ENCODE peak calls at places on chromosomes 1 and 21, in seven cellular contexts. One of them, this sample, is unnamed.

GRCh38 chr1:105100102-105100501 is 1350.4 kb downstream of the AMY1C start:
- DNase-seq in memory B cell: no peak
- DNase-seq in RKO: no peak
- DNase-seq in stimulated activated CD4-positive, alpha-beta T cell treated with anti-CD3 and anti-CD28 coated beads, Interleukin-1b, Interleukin-23, amount 100 ng/mL, for 24 hours: no peak
- DNase-seq in progenitor cell of endocrine pancreas: no peak
- DNase-seq in BE2C: no peak
- DNase-seq in IMR-90: no peak
- DNase-seq in this sample: no peak

GRCh38 chr1:182520746-182521145 is 68.3 kb downstream of the RNASEL start:
- DNase-seq in memory B cell: no peak
- DNase-seq in RKO: peak; percentile 22
- DNase-seq in stimulated activated CD4-positive, alpha-beta T cell treated with anti-CD3 and anti-CD28 coated beads, Interleukin-1b, Interleukin-23, amount 100 ng/mL, for 24 hours: no peak
- DNase-seq in progenitor cell of endocrine pancreas: no peak
- DNase-seq in BE2C: no peak
- DNase-seq in IMR-90: peak; percentile 26
- DNase-seq in this sample: no peak

GRCh38 chr21:17441370-17441769 is 71.5 kb upstream of the CXADR start:
- DNase-seq in memory B cell: no peak
- DNase-seq in RKO: no peak
- DNase-seq in stimulated activated CD4-positive, alpha-beta T cell treated with anti-CD3 and anti-CD28 coated beads, Interleukin-1b, Interleukin-23, amount 100 ng/mL, for 24 hours: no peak
- DNase-seq in progenitor cell of endocrine pancreas: no peak
- DNase-seq in BE2C: no peak
- DNase-seq in IMR-90: peak; percentile 42
- DNase-seq in this sample: no peak

GRCh38 chr1:19734472-19734999 is 65.2 kb downstream of the TMCO4 start:
- DNase-seq in memory B cell: no peak
- DNase-seq in RKO: no peak
- DNase-seq in stimulated activated CD4-positive, alpha-beta T cell treated with anti-CD3 and anti-CD28 coated beads, Interleukin-1b, Interleukin-23, amount 100 ng/mL, for 24 hours: no peak
- DNase-seq in progenitor cell of endocrine pancreas: no peak
- DNase-seq in BE2C: no peak
- DNase-seq in IMR-90: peak; percentile 27
- DNase-seq in this sample: no peak

GRCh38 chr1:184152944-184153343 is 101.4 kb downstream of the TSEN15 start:
- DNase-seq in memory B cell: no peak
- DNase-seq in RKO: no peak
- DNase-seq in stimulated activated CD4-positive, alpha-beta T cell treated with anti-CD3 and anti-CD28 coated beads, Interleukin-1b, Interleukin-23, amount 100 ng/mL, for 24 hours: no peak
- DNase-seq in progenitor cell of endocrine pancreas: no peak
- DNase-seq in BE2C: no peak
- DNase-seq in IMR-90: no peak
- DNase-seq in this sample: no peak

GRCh38 chr1:21317035-21317689 is 26.9 kb upstream of the ECE1 start:
- DNase-seq in memory B cell: no peak
- DNase-seq in RKO: no peak
- DNase-seq in stimulated activated CD4-positive, alpha-beta T cell treated with anti-CD3 and anti-CD28 coated beads, Interleukin-1b, Interleukin-23, amount 100 ng/mL, for 24 hours: no peak
- DNase-seq in progenitor cell of endocrine pancreas: no peak
- DNase-seq in BE2C: peak; percentile 74
- DNase-seq in IMR-90: peak; percentile 90
- DNase-seq in this sample: no peak

GRCh38 chr1:165747632-165748452 is 20.8 kb downstream of the TMCO1 start:
- DNase-seq in memory B cell: no peak
- DNase-seq in RKO: no peak
- DNase-seq in stimulated activated CD4-positive, alpha-beta T cell treated with anti-CD3 and anti-CD28 coated beads, Interleukin-1b, Interleukin-23, amount 100 ng/mL, for 24 hours: no peak
- DNase-seq in progenitor cell of endocrine pancreas: no peak
- DNase-seq in BE2C: no peak
- DNase-seq in IMR-90: no peak
- DNase-seq in this sample: no peak

GRCh38 chr1:36239941-36240637 is 15.8 kb downstream of the THRAP3 start:
- DNase-seq in memory B cell: no peak
- DNase-seq in RKO: no peak
- DNase-seq in stimulated activated CD4-positive, alpha-beta T cell treated with anti-CD3 and anti-CD28 coated beads, Interleukin-1b, Interleukin-23, amount 100 ng/mL, for 24 hours: no peak
- DNase-seq in progenitor cell of endocrine pancreas: no peak
- DNase-seq in BE2C: no peak
- DNase-seq in IMR-90: peak; percentile 45
- DNase-seq in this sample: no peak

GRCh38 chr1:222060247-222060851 is 318.5 kb upstream of the DUSP10 start:
- DNase-seq in memory B cell: no peak
- DNase-seq in RKO: no peak
- DNase-seq in stimulated activated CD4-positive, alpha-beta T cell treated with anti-CD3 and anti-CD28 coated beads, Interleukin-1b, Interleukin-23, amount 100 ng/mL, for 24 hours: no peak
- DNase-seq in progenitor cell of endocrine pancreas: no peak
- DNase-seq in BE2C: no peak
- DNase-seq in IMR-90: no peak
- DNase-seq in this sample: no peak

GRCh38 chr1:2587071-2587859 is 688 bp downstream of the PRXL2B start:
- DNase-seq in memory B cell: no peak
- DNase-seq in RKO: peak; percentile 44
- DNase-seq in stimulated activated CD4-positive, alpha-beta T cell treated with anti-CD3 and anti-CD28 coated beads, Interleukin-1b, Interleukin-23, amount 100 ng/mL, for 24 hours: no peak
- DNase-seq in progenitor cell of endocrine pancreas: no peak
- DNase-seq in BE2C: no peak
- DNase-seq in IMR-90: peak; percentile 13
- DNase-seq in this sample: peak; percentile 23

This sample was measured in RWPE1.